ENCODE peak calls at places on chromosomes 6 and 20, in four cellular contexts. V, R, O and K are unnamed samples.

GRCh38 chr6:72203983-72204382 is 317.6 kb downstream of the RIMS1 start:
- DNase-seq in O (no peak), R (no peak), V (no peak), K (no peak)

GRCh38 chr6:69917834-69918233 is 51.5 kb downstream of the COL19A1 start:
- DNase-seq in O (no peak), V (no peak), R (no peak), K (no peak)

GRCh38 chr20:6632187-6632586 is 135.3 kb upstream of the BMP2 start:
- DNase-seq in R (no peak), O (no peak), V (no peak), K (peak; percentile 66)

GRCh38 chr20:40657526-40657925 is 31.5 kb downstream of the MAFB start:
- DNase-seq in R (no peak), O (no peak), V (no peak), K (no peak)

GRCh38 chr6:73714227-73714626 is 18.2 kb downstream of the CD109 start:
- DNase-seq in R (no peak), O (no peak), V (no peak), K (no peak)

GRCh38 chr20:2798095-2798805 is 2.2 kb downstream of the CPXM1 start:
- DNase-seq in O (no peak), R (no peak), V (no peak), K (no peak)

GRCh38 chr6:149614352-149614751 is 34.2 kb downstream of the KATNA1 start:
- DNase-seq in O (no peak), R (no peak), V (no peak), K (no peak)

GRCh38 chr20:63858393-63859165 is 2.7 kb upstream of the ABHD16B start:
- DNase-seq in V (peak; percentile 33), R (peak; percentile 78), O (no peak), K (no peak)

GRCh38 chr20:19932170-19932667 is 84.9 kb upstream of the NAA20 start:
- DNase-seq in O (no peak), R (peak; percentile 61), V (peak; percentile 75), K (peak; percentile 64)

GRCh38 chr6:28315628-28316027 is 20.3 kb downstream of the ZSCAN31 start:
- DNase-seq in O (no peak), V (no peak), R (no peak), K (no peak)

GRCh38 chr20:10590950-10591349 is 82.8 kb downstream of the JAG1 start:
- DNase-seq in R (no peak), O (no peak), V (no peak), K (no peak)

GRCh38 chr6:408599-409102 is 17.1 kb downstream of the IRF4 start:
- DNase-seq in V (no peak), O (peak; percentile 72), R (peak; percentile 43), K (no peak)

GRCh38 chr20:33769032-33769431 is 37.2 kb downstream of the ZNF341 start:
- DNase-seq in R (no peak), O (no peak), V (no peak), K (no peak)

GRCh38 chr6:54654376-54654775 is 192.2 kb upstream of the FAM83B start:
- DNase-seq in R (no peak), V (no peak), O (no peak), K (no peak)

GRCh38 chr6:166830185-166830890 is 126.0 kb downstream of the RNASET2 start:
- DNase-seq in O (no peak), V (no peak), R (no peak), K (no peak)

DNA sequence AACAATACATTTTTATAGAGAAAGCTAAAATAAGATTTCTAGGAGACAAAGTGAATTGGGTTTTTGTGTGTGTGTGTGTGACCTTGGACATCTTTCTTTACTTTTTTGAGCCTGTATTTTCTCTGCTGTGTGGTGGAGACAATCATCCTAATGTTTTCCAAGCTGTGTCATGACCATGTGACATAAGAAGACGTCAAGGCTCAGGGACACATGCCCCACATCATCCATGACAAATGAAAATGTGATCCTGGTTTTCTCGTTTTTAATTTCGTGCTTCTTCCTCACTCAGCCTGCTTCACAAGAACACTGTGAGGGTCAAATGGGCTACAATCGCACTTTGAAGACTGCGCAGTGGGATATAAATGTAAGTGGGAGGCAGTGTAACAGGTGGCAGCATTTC is 3.9 kb upstream of the BTNL2 start:
- DNase-seq in O (no peak), R (no peak), V (no peak), K (no peak)
- H3K4me3 ChIP-seq in O (no peak overlapping the region), R (no peak overlapping the region), V (no peak overlapping the region), K (no peak overlapping the region)

GRCh38 chr6:144460224-144461095 is 175.3 kb downstream of the UTRN start:
- DNase-seq in V (no peak), R (no peak), O (no peak), K (no peak)
- TF ChIP-seq CTCF in V (no peak), R (no peak), O (no peak), K (no peak)

GRCh38 chr20:44589522-44589921 is 7.1 kb downstream of the PKIG start:
- DNase-seq in O (no peak), V (no peak), R (no peak), K (no peak)

GRCh38 chr20:44586289-44586911 is 4.0 kb downstream of the PKIG start:
- DNase-seq in R (no peak), V (no peak), O (no peak), K (no peak)

GRCh38 chr20:44584103-44584690 is 1.8 kb downstream of the PKIG start:
- DNase-seq in V (no peak), R (no peak), O (no peak), K (no peak)

GRCh38 chr20:44585042-44585968 is 2.9 kb downstream of the PKIG start:
- DNase-seq in O (no peak), V (no peak), R (no peak), K (no peak)

DNA sequence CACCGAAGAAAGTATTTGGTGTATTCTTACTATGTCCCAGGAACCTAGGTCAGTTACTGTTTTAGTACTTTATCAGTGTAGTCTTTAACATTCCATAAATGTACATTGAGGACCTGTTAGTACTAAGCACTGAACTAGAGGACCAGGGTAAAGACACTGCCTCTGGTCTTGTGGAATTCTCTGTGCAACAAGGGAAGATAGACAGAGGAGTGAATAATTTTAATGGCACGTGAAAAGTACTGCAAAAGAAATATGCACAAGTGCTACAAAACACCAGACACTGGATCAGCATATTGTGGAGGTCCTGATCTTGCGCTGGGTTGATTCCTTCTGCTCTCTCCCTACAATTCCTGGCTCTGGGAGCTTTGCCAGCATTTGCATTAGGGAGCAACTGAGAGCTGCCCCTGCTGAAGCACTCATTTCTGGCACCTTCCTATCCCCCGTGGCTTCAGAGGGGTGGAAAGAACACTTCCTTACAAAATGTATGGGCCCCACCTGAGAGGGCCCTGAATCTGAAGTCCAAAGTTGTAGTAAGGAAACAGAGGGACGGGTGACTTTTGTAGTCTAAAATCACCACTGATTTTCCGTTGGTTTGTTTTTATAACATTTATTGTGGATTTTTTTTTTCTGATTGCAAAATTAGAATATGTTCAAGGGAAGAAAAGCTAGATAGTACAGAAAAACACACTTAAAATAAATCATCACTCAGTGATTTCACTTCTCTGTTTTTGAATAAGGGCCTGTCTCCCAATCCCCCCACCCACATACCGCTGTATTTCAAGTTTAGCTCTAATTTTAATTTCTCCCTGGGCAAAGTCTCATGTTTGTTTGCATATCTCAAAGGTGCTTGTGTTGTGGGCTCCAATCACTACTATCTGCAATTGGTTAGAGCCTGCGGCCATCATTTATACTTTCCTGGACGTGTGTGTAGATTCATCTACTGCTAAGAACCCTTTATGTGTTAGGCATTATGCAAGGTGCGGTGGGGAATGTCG is 4.9 kb downstream of the PKIG start:
- DNase-seq in V (no peak), R (no peak), O (no peak), K (no peak)
- H3K4me3 ChIP-seq in V (no peak overlapping the region), R (peak overlapping the region; percentile 72), O (no peak overlapping the region), K (no peak overlapping the region)

DNA sequence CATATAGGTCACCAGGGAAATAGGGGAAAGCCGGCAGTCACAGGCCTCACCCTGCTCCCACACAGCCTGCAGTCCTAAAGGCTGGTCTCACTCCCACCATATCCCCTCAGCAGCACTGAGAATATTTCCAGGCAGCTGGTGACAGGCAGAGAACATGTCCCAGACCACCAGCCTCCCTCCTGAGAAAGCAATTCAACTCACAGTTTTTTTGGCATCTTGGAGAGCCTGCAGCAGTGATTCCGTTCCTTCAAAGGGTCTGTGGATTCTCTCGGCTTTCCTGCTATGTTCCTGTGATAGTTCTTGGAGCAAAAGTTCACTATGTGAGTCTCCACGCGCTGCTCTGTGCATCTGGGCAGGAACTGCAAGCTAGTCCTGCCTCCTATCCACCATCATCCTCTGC is 448.4 kb upstream of the HSF2 start:
- DNase-seq in O (no peak), V (no peak), R (no peak), K (no peak)
- TF ChIP-seq CTCF in O (no peak), V (no peak), R (no peak), K (no peak)

GRCh38 chr20:43006651-43007375 is 182.9 kb downstream of the PTPRT start:
- DNase-seq in O (no peak), R (no peak), V (no peak), K (no peak)
- H3K4me3 ChIP-seq in O (no peak overlapping the region), R (no peak overlapping the region), V (no peak overlapping the region), K (no peak overlapping the region)

GRCh38 chr6:9417400-9417799 is 982.1 kb upstream of the SLC35B3 start:
- DNase-seq in O (no peak), V (no peak), R (no peak), K (no peak)

DNA sequence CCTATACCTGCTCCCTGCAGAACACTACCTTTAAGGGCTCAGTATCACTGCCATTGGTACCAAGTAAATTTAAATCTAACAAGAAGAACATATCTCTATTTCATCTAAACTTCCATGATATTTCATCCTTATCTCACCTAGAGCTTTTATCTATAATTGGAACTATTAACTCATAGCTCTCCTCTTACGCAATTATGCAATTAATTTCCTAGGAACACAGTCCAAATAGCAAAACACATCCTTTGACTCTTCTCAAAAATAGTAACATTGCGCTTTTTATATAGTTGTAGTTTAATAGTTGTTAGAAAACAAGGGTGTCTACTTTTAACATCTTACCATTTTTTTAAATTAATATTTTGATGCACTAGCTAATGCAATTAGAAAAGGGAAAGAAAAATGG is 986.8 kb upstream of the SLC35B3 start:
- DNase-seq in R (no peak), V (no peak), O (no peak), K (no peak)
- TF ChIP-seq CTCF in R (no peak), V (no peak), O (no peak), K (no peak)

GRCh38 chr6:99833034-99833433 is 161.0 kb downstream of the MCHR2 start:
- DNase-seq in R (no peak), O (no peak), V (no peak), K (no peak)
- H3K4me3 ChIP-seq in R (no peak overlapping the region), O (no peak overlapping the region), V (no peak overlapping the region), K (no peak overlapping the region)